ENCODE peak calls at places on chromosomes 11 and 22, in four cellular contexts. B is MM.1S, N is heart left ventricle, K is HCT116. R is an unnamed sample.

GRCh38 chr11:69588270-69588669 is 52.7 kb upstream of the CCND1 start:
- DNase-seq in B (no peak), N (no peak), K (peak), R (no peak)

GRCh38 chr11:8382436-8383053 is 118.9 kb upstream of the LMO1 start:
- DNase-seq in B (no peak), N (no peak), K (no peak), R (no peak)

GRCh38 chr11:125569913-125570621 is 790 bp downstream of the EI24 start:
- DNase-seq in B (peak), N (no peak), K (no peak), R (no peak)

GRCh38 chr22:30270841-30271240 is 4.2 kb upstream of the OSM start:
- DNase-seq in B (no peak), N (peak), K (no peak), R (peak)

GRCh38 chr22:28773461-28773867 is 969 bp downstream of the CCDC117 start:
- DNase-seq in B (peak), N (no peak), K (no peak), R (no peak)

GRCh38 chr11:120500414-120500936 is 11.1 kb upstream of the GRIK4 start:
- DNase-seq in B (no peak), N (no peak), K (no peak), R (no peak)

GRCh38 chr11:102733232-102733875 is 8.6 kb upstream of the MMP8 start:
- DNase-seq in B (peak), N (peak), K (peak), R (peak)

GRCh38 chr11:118618991-118619375 is 11.6 kb downstream of the PHLDB1 start:
- DNase-seq in B (no peak), N (peak), K (no peak), R (peak)

GRCh38 chr22:45229181-45229580 is 11.5 kb downstream of the KIAA0930 start:
- DNase-seq in B (no peak), N (no peak), K (no peak), R (no peak)

GRCh38 chr11:16902182-16902581 is 112.0 kb downstream of the PLEKHA7 start:
- DNase-seq in B (no peak), N (no peak), K (peak), R (no peak)

GRCh38 chr11:25319068-25319467 is 822.2 kb downstream of the LUZP2 start:
- DNase-seq in B (no peak), N (no peak), K (no peak), R (no peak)

GRCh38 chr22:22076937-22077703 is 94.5 kb upstream of the TOP3B start:
- DNase-seq in B (no peak), N (no peak), K (no peak), R (no peak)

GRCh38 chr22:47163481-47163875 is 401.0 kb downstream of the TBC1D22A start:
- DNase-seq in B (no peak), N (peak), K (no peak), R (peak)

GRCh38 chr11:494761-495536 is 12.1 kb downstream of the RNH1 start:
- DNase-seq in B (no peak), N (no peak), K (no peak), R (peak)

GRCh38 chr22:25027552-25027951 is 75.0 kb downstream of the KIAA1671 start:
- DNase-seq in B (no peak), N (no peak), K (no peak), R (no peak)

GRCh38 chr11:11588243-11588642 is 33.6 kb downstream of the GALNT18 start:
- DNase-seq in B (no peak), N (no peak), K (no peak), R (no peak)

GRCh38 chr22:17501679-17502285 is 61.5 kb upstream of the SLC25A18 start:
- DNase-seq in B (peak), N (no peak), K (peak), R (no peak)

GRCh38 chr11:1156506-1157340 is 1.0 kb upstream of the MUC5AC start:
- DNase-seq in B (no peak), N (no peak), K (no peak), R (no peak)

GRCh38 chr11:16860632-16861031 is 122.2 kb downstream of the C11orf58 start:
- DNase-seq in B (no peak), N (no peak), K (no peak), R (no peak)

GRCh38 chr11:119660166-119660720 is 68.8 kb downstream of the NECTIN1 start:
- DNase-seq in B (no peak), N (peak), K (no peak), R (peak)

GRCh38 chr11:32231909-32232493 is 141.1 kb downstream of the RCN1 start:
- DNase-seq in B (peak), N (no peak), K (peak), R (no peak)

GRCh38 chr22:29079218-29079901 is 6.5 kb downstream of the KREMEN1 start:
- DNase-seq in B (no peak), N (no peak), K (no peak), R (no peak)

GRCh38 chr11:14342906-14343305 is 16.1 kb downstream of the RRAS2 start:
- DNase-seq in B (peak), N (no peak), K (no peak), R (no peak)

DNA sequence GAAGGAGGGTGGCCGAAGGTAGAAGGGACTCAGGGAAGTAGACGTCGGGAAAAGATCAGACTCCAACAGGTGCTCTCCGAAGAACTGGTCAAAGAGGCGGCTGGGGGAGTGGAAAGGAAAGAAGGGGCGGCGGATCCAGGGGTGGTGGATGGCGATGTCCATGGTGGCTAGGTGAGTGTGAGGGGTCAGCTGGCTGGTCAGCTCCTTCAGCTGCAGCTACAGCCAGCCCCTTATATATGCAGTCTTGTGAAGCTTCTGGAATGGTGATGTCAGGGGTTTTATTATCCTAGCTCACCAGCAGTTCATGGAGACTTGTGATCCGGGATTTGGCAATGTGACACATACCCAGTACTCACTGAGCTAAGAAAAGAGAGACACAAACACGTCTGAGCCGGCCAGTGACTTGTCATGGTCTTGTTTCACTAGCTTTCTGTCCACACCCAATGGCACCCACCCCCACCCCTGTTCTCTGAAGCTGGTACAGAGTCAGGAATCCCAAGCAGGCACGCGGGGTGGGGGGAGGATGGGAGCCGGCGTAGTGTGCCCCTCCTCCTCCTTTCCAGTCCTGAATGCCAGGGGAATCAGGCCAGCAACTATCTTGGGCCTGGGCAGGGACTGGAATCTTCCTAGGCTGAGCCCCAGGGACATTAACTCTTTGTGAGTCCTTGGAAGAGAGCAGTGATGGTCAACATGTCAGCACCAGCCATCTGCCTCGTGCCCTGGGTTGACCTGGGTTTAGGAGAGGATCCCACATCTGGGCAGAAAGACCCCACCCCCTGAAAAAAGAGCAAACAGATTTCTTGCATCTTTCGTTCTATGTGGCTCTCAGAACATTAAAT is at the start of gene CRYAB:
- DNase-seq in B (no peak), N (peak), K (no peak), R (peak)
- H3K4me3 ChIP-seq in B (no peak), N (peak), K (no peak), R (peak)

GRCh38 chr11:47183969-47184368 is 2.3 kb downstream of the PACSIN3 start:
- DNase-seq in B (no peak), N (peak), K (no peak), R (no peak)
- H3K4me3 ChIP-seq in B (no peak), N (peak), K (no peak), R (no peak)

GRCh38 chr11:67291481-67292381 is 2.6 kb downstream of the ANKRD13D start:
- DNase-seq in B (no peak), N (peak), K (no peak), R (peak)

GRCh38 chr11:67289651-67290479 is 762 bp downstream of the ANKRD13D start:
- DNase-seq in B (no peak), N (peak), K (no peak), R (peak)

GRCh38 chr11:67292671-67293070 is 3.6 kb downstream of the ANKRD13D start:
- DNase-seq in B (no peak), N (no peak), K (no peak), R (no peak)

GRCh38 chr11:67289226-67289650 is at the start of gene ANKRD13D:
- DNase-seq in B (no peak), N (no peak), K (no peak), R (no peak)

GRCh38 chr11:67290801-67291200 is 1.7 kb downstream of the ANKRD13D start:
- DNase-seq in B (no peak), N (peak), K (no peak), R (peak)
- H3K4me3 ChIP-seq in B (no peak), N (no peak), K (no peak), R (no peak)

GRCh38 chr11:76141901-76142300 is 64.4 kb downstream of the WNT11 start:
- DNase-seq in B (no peak), N (no peak), K (no peak), R (no peak)

GRCh38 chr11:76140912-76141574 is 65.3 kb downstream of the WNT11 start:
- DNase-seq in B (no peak), N (no peak), K (no peak), R (no peak)

GRCh38 chr11:76135491-76135890 is 70.8 kb downstream of the WNT11 start:
- DNase-seq in B (no peak), N (no peak), K (no peak), R (no peak)

GRCh38 chr11:76143274-76143673 is 63.0 kb downstream of the WNT11 start:
- DNase-seq in B (no peak), N (no peak), K (no peak), R (no peak)

GRCh38 chr11:76139317-76139716 is 67.0 kb downstream of the WNT11 start:
- DNase-seq in B (no peak), N (no peak), K (no peak), R (no peak)
- H3K4me3 ChIP-seq in B (no peak), N (no peak), K (no peak), R (no peak)

R was measured in aorta.